ENCODE peak calls at places on chromosomes 1 and 21, in six cellular contexts. One of them, this sample, is unnamed.

GRCh38 chr1:38061883-38062328 is 15.3 kb upstream of the POU3F1 start:
- DNase-seq in epithelial cell of proximal tubule: no peak
- DNase-seq in WERI-Rb-1: no peak
- DNase-seq in dorsolateral prefrontal cortex: no peak
- DNase-seq in esophagus squamous epithelium: no peak
- DNase-seq in cardiac muscle cell: no peak
- DNase-seq in this sample: no peak

GRCh38 chr1:100584761-100585745 is 47.1 kb downstream of the GPR88 start:
- DNase-seq in dorsolateral prefrontal cortex: no peak
- DNase-seq in cardiac muscle cell: no peak
- DNase-seq in WERI-Rb-1: no peak
- DNase-seq in epithelial cell of proximal tubule: peak
- DNase-seq in esophagus squamous epithelium: no peak
- DNase-seq in this sample: no peak

GRCh38 chr1:184035719-184036516 is 1.6 kb downstream of the COLGALT2 start:
- DNase-seq in dorsolateral prefrontal cortex: no peak
- DNase-seq in cardiac muscle cell: no peak
- DNase-seq in WERI-Rb-1: peak
- DNase-seq in epithelial cell of proximal tubule: no peak
- DNase-seq in esophagus squamous epithelium: no peak
- DNase-seq in this sample: no peak

GRCh38 chr1:211135342-211135950 is 1.5 kb upstream of the KCNH1 start:
- DNase-seq in epithelial cell of proximal tubule: peak
- DNase-seq in WERI-Rb-1: no peak
- DNase-seq in esophagus squamous epithelium: no peak
- DNase-seq in dorsolateral prefrontal cortex: no peak
- DNase-seq in cardiac muscle cell: peak
- DNase-seq in this sample: no peak

GRCh38 chr1:230109871-230110667 is 43.0 kb downstream of the GALNT2 start:
- DNase-seq in dorsolateral prefrontal cortex: no peak
- DNase-seq in esophagus squamous epithelium: no peak
- DNase-seq in cardiac muscle cell: no peak
- DNase-seq in epithelial cell of proximal tubule: no peak
- DNase-seq in WERI-Rb-1: peak
- DNase-seq in this sample: no peak

GRCh38 chr1:226737819-226738420 is 1.2 kb downstream of the ITPKB start:
- DNase-seq in esophagus squamous epithelium: no peak
- DNase-seq in cardiac muscle cell: peak
- DNase-seq in WERI-Rb-1: peak
- DNase-seq in dorsolateral prefrontal cortex: peak
- DNase-seq in epithelial cell of proximal tubule: no peak
- DNase-seq in this sample: no peak

GRCh38 chr1:65949230-65949626 is 156.5 kb downstream of the PDE4B start:
- DNase-seq in cardiac muscle cell: no peak
- DNase-seq in dorsolateral prefrontal cortex: no peak
- DNase-seq in WERI-Rb-1: no peak
- DNase-seq in epithelial cell of proximal tubule: no peak
- DNase-seq in esophagus squamous epithelium: no peak
- DNase-seq in this sample: no peak

GRCh38 chr1:169107673-169108160 is 1.2 kb downstream of the ATP1B1 start:
- DNase-seq in WERI-Rb-1: no peak
- DNase-seq in dorsolateral prefrontal cortex: peak
- DNase-seq in epithelial cell of proximal tubule: no peak
- DNase-seq in esophagus squamous epithelium: no peak
- DNase-seq in cardiac muscle cell: no peak
- DNase-seq in this sample: no peak

GRCh38 chr21:40516336-40516735 is 330.6 kb downstream of the DSCAM start:
- DNase-seq in WERI-Rb-1: no peak
- DNase-seq in epithelial cell of proximal tubule: no peak
- DNase-seq in esophagus squamous epithelium: no peak
- DNase-seq in cardiac muscle cell: peak
- DNase-seq in dorsolateral prefrontal cortex: peak
- DNase-seq in this sample: no peak

GRCh38 chr1:208486677-208487076 is 242.5 kb upstream of the PLXNA2 start:
- DNase-seq in cardiac muscle cell: no peak
- DNase-seq in epithelial cell of proximal tubule: no peak
- DNase-seq in WERI-Rb-1: no peak
- DNase-seq in dorsolateral prefrontal cortex: no peak
- DNase-seq in esophagus squamous epithelium: no peak
- DNase-seq in this sample: no peak

GRCh38 chr1:2379733-2380404 is 11.5 kb downstream of the MORN1 start:
- DNase-seq in dorsolateral prefrontal cortex: no peak
- DNase-seq in cardiac muscle cell: no peak
- DNase-seq in esophagus squamous epithelium: no peak
- DNase-seq in epithelial cell of proximal tubule: no peak
- DNase-seq in WERI-Rb-1: no peak
- DNase-seq in this sample: no peak

GRCh38 chr1:180229483-180230415 is at the start of gene LHX4:
- DNase-seq in epithelial cell of proximal tubule: no peak
- DNase-seq in cardiac muscle cell: peak
- DNase-seq in dorsolateral prefrontal cortex: no peak
- DNase-seq in esophagus squamous epithelium: no peak
- DNase-seq in WERI-Rb-1: peak
- DNase-seq in this sample: no peak

GRCh38 chr1:212630159-212630900 is 21.8 kb downstream of the ATF3 start:
- DNase-seq in esophagus squamous epithelium: peak
- DNase-seq in cardiac muscle cell: peak
- DNase-seq in WERI-Rb-1: peak
- DNase-seq in epithelial cell of proximal tubule: no peak
- DNase-seq in dorsolateral prefrontal cortex: peak
- DNase-seq in this sample: no peak

GRCh38 chr1:2312589-2313301 is 78.6 kb downstream of the MORN1 start:
- DNase-seq in dorsolateral prefrontal cortex: no peak
- DNase-seq in WERI-Rb-1: no peak
- DNase-seq in esophagus squamous epithelium: no peak
- DNase-seq in cardiac muscle cell: no peak
- DNase-seq in epithelial cell of proximal tubule: no peak
- DNase-seq in this sample: no peak

GRCh38 chr21:36847189-36847588 is 119.3 kb downstream of the HLCS start:
- DNase-seq in WERI-Rb-1: no peak
- DNase-seq in esophagus squamous epithelium: no peak
- DNase-seq in epithelial cell of proximal tubule: peak
- DNase-seq in cardiac muscle cell: no peak
- DNase-seq in dorsolateral prefrontal cortex: no peak
- DNase-seq in this sample: peak

GRCh38 chr1:186454996-186455395 is 5.9 kb downstream of the PDC start:
- DNase-seq in dorsolateral prefrontal cortex: no peak
- DNase-seq in esophagus squamous epithelium: no peak
- DNase-seq in cardiac muscle cell: no peak
- DNase-seq in WERI-Rb-1: peak
- DNase-seq in epithelial cell of proximal tubule: no peak
- DNase-seq in this sample: no peak

GRCh38 chr1:101311146-101311892 is 74.5 kb downstream of the S1PR1 start:
- DNase-seq in epithelial cell of proximal tubule: no peak
- DNase-seq in WERI-Rb-1: no peak
- DNase-seq in esophagus squamous epithelium: no peak
- DNase-seq in cardiac muscle cell: no peak
- DNase-seq in dorsolateral prefrontal cortex: no peak
- DNase-seq in this sample: no peak

GRCh38 chr1:163035791-163036249 is 33.3 kb upstream of the RGS4 start:
- DNase-seq in WERI-Rb-1: no peak
- DNase-seq in esophagus squamous epithelium: no peak
- DNase-seq in dorsolateral prefrontal cortex: no peak
- DNase-seq in cardiac muscle cell: no peak
- DNase-seq in epithelial cell of proximal tubule: peak
- DNase-seq in this sample: peak

GRCh38 chr1:177091036-177091435 is 73.5 kb downstream of the ASTN1 start:
- DNase-seq in dorsolateral prefrontal cortex: no peak
- DNase-seq in WERI-Rb-1: no peak
- DNase-seq in esophagus squamous epithelium: no peak
- DNase-seq in cardiac muscle cell: no peak
- DNase-seq in epithelial cell of proximal tubule: no peak
- DNase-seq in this sample: no peak

GRCh38 chr21:45016031-45016430 is 58.3 kb upstream of the ADARB1 start:
- DNase-seq in esophagus squamous epithelium: no peak
- DNase-seq in WERI-Rb-1: no peak
- DNase-seq in cardiac muscle cell: no peak
- DNase-seq in epithelial cell of proximal tubule: no peak
- DNase-seq in dorsolateral prefrontal cortex: no peak
- DNase-seq in this sample: no peak

GRCh38 chr1:227161470-227161869 is 156.8 kb downstream of the CDC42BPA start:
- DNase-seq in epithelial cell of proximal tubule: no peak
- DNase-seq in dorsolateral prefrontal cortex: no peak
- DNase-seq in esophagus squamous epithelium: no peak
- DNase-seq in WERI-Rb-1: no peak
- DNase-seq in cardiac muscle cell: no peak
- DNase-seq in this sample: no peak

GRCh38 chr1:183090386-183091006 is 67.3 kb downstream of the LAMC1 start:
- DNase-seq in cardiac muscle cell: no peak
- DNase-seq in WERI-Rb-1: no peak
- DNase-seq in esophagus squamous epithelium: no peak
- DNase-seq in epithelial cell of proximal tubule: no peak
- DNase-seq in dorsolateral prefrontal cortex: peak
- DNase-seq in this sample: no peak

GRCh38 chr1:192732787-192733186 is 76.1 kb upstream of the RGS2 start:
- DNase-seq in dorsolateral prefrontal cortex: no peak
- DNase-seq in epithelial cell of proximal tubule: no peak
- DNase-seq in WERI-Rb-1: peak
- DNase-seq in esophagus squamous epithelium: no peak
- DNase-seq in cardiac muscle cell: no peak
- DNase-seq in this sample: no peak
- TF ChIP-seq CTCF in dorsolateral prefrontal cortex: no peak
- TF ChIP-seq CTCF in epithelial cell of proximal tubule: peak
- TF ChIP-seq CTCF in WERI-Rb-1: no peak
- TF ChIP-seq CTCF in esophagus squamous epithelium: peak
- TF ChIP-seq CTCF in cardiac muscle cell: no peak
- TF ChIP-seq CTCF in this sample: no peak

GRCh38 chr1:198936371-198937083 is 297.7 kb downstream of the PTPRC start:
- DNase-seq in dorsolateral prefrontal cortex: no peak
- DNase-seq in esophagus squamous epithelium: no peak
- DNase-seq in WERI-Rb-1: peak
- DNase-seq in epithelial cell of proximal tubule: no peak
- DNase-seq in cardiac muscle cell: no peak
- DNase-seq in this sample: no peak
- H3K4me3 ChIP-seq in dorsolateral prefrontal cortex: peak
- H3K4me3 ChIP-seq in esophagus squamous epithelium: peak
- H3K4me3 ChIP-seq in WERI-Rb-1: peak
- H3K4me3 ChIP-seq in epithelial cell of proximal tubule: peak
- H3K4me3 ChIP-seq in cardiac muscle cell: peak
- H3K4me3 ChIP-seq in this sample: peak

GRCh38 chr1:39646232-39647081 is 7.0 kb upstream of the HEYL start:
- DNase-seq in epithelial cell of proximal tubule: no peak
- DNase-seq in esophagus squamous epithelium: no peak
- DNase-seq in WERI-Rb-1: peak
- DNase-seq in cardiac muscle cell: peak
- DNase-seq in dorsolateral prefrontal cortex: no peak
- DNase-seq in this sample: no peak
- TF ChIP-seq CTCF in epithelial cell of proximal tubule: no peak
- TF ChIP-seq CTCF in esophagus squamous epithelium: no peak
- TF ChIP-seq CTCF in WERI-Rb-1: no peak
- TF ChIP-seq CTCF in cardiac muscle cell: no peak
- TF ChIP-seq CTCF in dorsolateral prefrontal cortex: no peak
- TF ChIP-seq CTCF in this sample: no peak

DNA sequence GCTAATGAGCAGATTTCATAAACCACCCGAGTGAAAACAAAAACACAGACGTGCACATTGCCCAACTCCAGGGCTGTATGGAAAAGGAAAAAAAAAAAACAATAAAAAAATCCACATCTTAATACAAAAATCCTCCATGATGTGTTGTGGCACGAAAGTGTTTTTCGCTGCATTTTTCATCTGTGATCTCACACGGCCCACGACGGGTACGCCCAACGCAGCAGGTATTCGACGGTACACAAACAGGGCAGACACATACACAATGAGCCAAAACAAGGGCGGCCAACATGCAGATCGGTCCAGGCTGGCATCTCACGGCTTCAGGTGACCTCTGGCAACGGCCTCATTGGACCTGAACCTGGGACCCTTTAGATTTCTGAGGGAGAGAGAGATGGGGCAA is 31.1 kb downstream of the CASZ1 start:
- DNase-seq in WERI-Rb-1: no peak
- DNase-seq in epithelial cell of proximal tubule: no peak
- DNase-seq in dorsolateral prefrontal cortex: no peak
- DNase-seq in cardiac muscle cell: no peak
- DNase-seq in esophagus squamous epithelium: no peak
- DNase-seq in this sample: no peak
- H3K4me3 ChIP-seq in WERI-Rb-1: no peak
- H3K4me3 ChIP-seq in epithelial cell of proximal tubule: no peak
- H3K4me3 ChIP-seq in dorsolateral prefrontal cortex: no peak
- H3K4me3 ChIP-seq in cardiac muscle cell: no peak
- H3K4me3 ChIP-seq in esophagus squamous epithelium: no peak
- H3K4me3 ChIP-seq in this sample: no peak

GRCh38 chr1:6785318-6785712 is at the start of gene CAMTA1:
- DNase-seq in esophagus squamous epithelium: no peak
- DNase-seq in dorsolateral prefrontal cortex: no peak
- DNase-seq in epithelial cell of proximal tubule: no peak
- DNase-seq in cardiac muscle cell: no peak
- DNase-seq in WERI-Rb-1: no peak
- DNase-seq in this sample: no peak

GRCh38 chr1:6783956-6784559 is 1.2 kb upstream of the CAMTA1 start:
- DNase-seq in cardiac muscle cell: no peak
- DNase-seq in epithelial cell of proximal tubule: no peak
- DNase-seq in esophagus squamous epithelium: no peak
- DNase-seq in dorsolateral prefrontal cortex: no peak
- DNase-seq in WERI-Rb-1: no peak
- DNase-seq in this sample: no peak

GRCh38 chr1:6783221-6783620 is 2.0 kb upstream of the CAMTA1 start:
- DNase-seq in cardiac muscle cell: no peak
- DNase-seq in WERI-Rb-1: no peak
- DNase-seq in esophagus squamous epithelium: no peak
- DNase-seq in dorsolateral prefrontal cortex: no peak
- DNase-seq in epithelial cell of proximal tubule: no peak
- DNase-seq in this sample: no peak

GRCh38 chr1:6784560-6785317 is 515 bp upstream of the CAMTA1 start:
- DNase-seq in epithelial cell of proximal tubule: peak
- DNase-seq in cardiac muscle cell: peak
- DNase-seq in dorsolateral prefrontal cortex: peak
- DNase-seq in esophagus squamous epithelium: peak
- DNase-seq in WERI-Rb-1: peak
- DNase-seq in this sample: peak

GRCh38 chr1:6785721-6786505 is 659 bp downstream of the CAMTA1 start:
- DNase-seq in esophagus squamous epithelium: no peak
- DNase-seq in epithelial cell of proximal tubule: no peak
- DNase-seq in cardiac muscle cell: peak
- DNase-seq in WERI-Rb-1: peak
- DNase-seq in dorsolateral prefrontal cortex: no peak
- DNase-seq in this sample: no peak
- TF ChIP-seq CTCF in esophagus squamous epithelium: no peak
- TF ChIP-seq CTCF in epithelial cell of proximal tubule: no peak
- TF ChIP-seq CTCF in cardiac muscle cell: no peak
- TF ChIP-seq CTCF in WERI-Rb-1: peak
- TF ChIP-seq CTCF in dorsolateral prefrontal cortex: no peak
- TF ChIP-seq CTCF in this sample: peak

GRCh38 chr1:27755865-27756264 is 17.2 kb upstream of the STX12 start:
- DNase-seq in epithelial cell of proximal tubule: no peak
- DNase-seq in WERI-Rb-1: no peak
- DNase-seq in cardiac muscle cell: no peak
- DNase-seq in dorsolateral prefrontal cortex: no peak
- DNase-seq in esophagus squamous epithelium: no peak
- DNase-seq in this sample: no peak
- H3K4me3 ChIP-seq in epithelial cell of proximal tubule: no peak
- H3K4me3 ChIP-seq in WERI-Rb-1: no peak
- H3K4me3 ChIP-seq in cardiac muscle cell: no peak
- H3K4me3 ChIP-seq in dorsolateral prefrontal cortex: no peak
- H3K4me3 ChIP-seq in esophagus squamous epithelium: no peak
- H3K4me3 ChIP-seq in this sample: no peak

This sample was measured in AG04449.